ENCODE peak calls at places on chromosomes 12 and 14, in four cellular contexts. A, B, N and V are unnamed samples.

GRCh38 chr12:99200711-99201384 is 446.7 kb upstream of the GARIN6 start:
- DNase-seq in B (no peak), N (no peak), A (no peak), V (no peak)

GRCh38 chr14:101209594-101209993 is 306.1 kb upstream of the RTL1 start:
- DNase-seq in N (no peak), A (no peak), B (no peak), V (no peak)

GRCh38 chr14:64005822-64006221 is 153.0 kb downstream of the SYNE2 start:
- DNase-seq in B (no peak), N (no peak), A (no peak), V (no peak)

GRCh38 chr14:23518716-23519115 is 32.8 kb downstream of the ZFHX2 start:
- DNase-seq in B (no peak), A (no peak), N (no peak), V (no peak)

GRCh38 chr12:121697093-121697698 is 15.4 kb upstream of the TMEM120B start:
- DNase-seq in B (no peak), A (peak), N (no peak), V (peak)

GRCh38 chr14:85415015-85415712 is 114.8 kb upstream of the FLRT2 start:
- DNase-seq in N (peak), A (peak), B (no peak), V (no peak)

GRCh38 chr12:68871899-68872298 is 61.1 kb downstream of the CPM start:
- DNase-seq in A (no peak), N (no peak), B (no peak), V (peak)

GRCh38 chr12:121441555-121441954 is 41.6 kb downstream of the RNF34 start:
- DNase-seq in A (no peak), N (no peak), B (no peak), V (peak)

GRCh38 chr12:102406033-102406584 is 74.3 kb downstream of the IGF1 start:
- DNase-seq in A (peak), N (peak), B (no peak), V (no peak)

GRCh38 chr12:53749986-53750811 is 1.6 kb downstream of the CISTR start:
- DNase-seq in A (no peak), N (no peak), B (no peak), V (no peak)